ENCODE peak calls at places on chromosomes 2 and 18, in nine cellular contexts. One of them, this sample, is unnamed.

GRCh38 chr2:160269365-160269764 is 69.3 kb upstream of the ITGB6 start:
- DNase-seq in adrenal gland: peak; percentile 27
- DNase-seq in tibial nerve: no peak
- DNase-seq in transverse colon: no peak
- DNase-seq in keratinocyte: no peak
- DNase-seq in coronary artery: no peak
- DNase-seq in AG04450: no peak
- DNase-seq in substantia nigra: no peak
- DNase-seq in SK-N-MC: no peak
- DNase-seq in this sample: no peak

GRCh38 chr2:160324161-160324768 is 124.2 kb upstream of the ITGB6 start:
- DNase-seq in transverse colon: peak; percentile 55
- DNase-seq in SK-N-MC: no peak
- DNase-seq in coronary artery: no peak
- DNase-seq in keratinocyte: no peak
- DNase-seq in tibial nerve: peak; percentile 36
- DNase-seq in AG04450: no peak
- DNase-seq in substantia nigra: peak; percentile 1
- DNase-seq in adrenal gland: peak; percentile 77
- DNase-seq in this sample: peak; percentile 50

GRCh38 chr2:232502901-232503791 is 15.5 kb upstream of the ECEL1 start:
- DNase-seq in SK-N-MC: no peak
- DNase-seq in transverse colon: peak; percentile 14
- DNase-seq in tibial nerve: no peak
- DNase-seq in substantia nigra: peak; percentile 13
- DNase-seq in coronary artery: no peak
- DNase-seq in AG04450: no peak
- DNase-seq in keratinocyte: no peak
- DNase-seq in adrenal gland: peak; percentile 60
- DNase-seq in this sample: no peak

GRCh38 chr2:111071480-111072143 is 49.1 kb upstream of the BCL2L11 start:
- DNase-seq in tibial nerve: no peak
- DNase-seq in coronary artery: no peak
- DNase-seq in AG04450: peak; percentile 18
- DNase-seq in substantia nigra: no peak
- DNase-seq in SK-N-MC: no peak
- DNase-seq in keratinocyte: no peak
- DNase-seq in transverse colon: no peak
- DNase-seq in adrenal gland: peak; percentile 30
- DNase-seq in this sample: no peak

GRCh38 chr18:11689972-11690570 is 1.0 kb downstream of the GNAL start:
- DNase-seq in keratinocyte: no peak
- DNase-seq in substantia nigra: no peak
- DNase-seq in transverse colon: no peak
- DNase-seq in coronary artery: no peak
- DNase-seq in AG04450: no peak
- DNase-seq in tibial nerve: no peak
- DNase-seq in adrenal gland: no peak
- DNase-seq in SK-N-MC: peak; percentile 8
- DNase-seq in this sample: no peak

GRCh38 chr18:59084286-59084779 is 55.4 kb upstream of the SEC11C start:
- DNase-seq in keratinocyte: peak; percentile 15
- DNase-seq in transverse colon: peak; percentile 75
- DNase-seq in SK-N-MC: peak; percentile 86
- DNase-seq in substantia nigra: peak; percentile 59
- DNase-seq in tibial nerve: peak; percentile 35
- DNase-seq in AG04450: peak; percentile 34
- DNase-seq in adrenal gland: peak; percentile 76
- DNase-seq in coronary artery: no peak
- DNase-seq in this sample: peak; percentile 65

GRCh38 chr2:128298846-128299507 is 19.7 kb downstream of the HS6ST1 start:
- DNase-seq in adrenal gland: no peak
- DNase-seq in SK-N-MC: no peak
- DNase-seq in keratinocyte: no peak
- DNase-seq in coronary artery: no peak
- DNase-seq in substantia nigra: no peak
- DNase-seq in AG04450: no peak
- DNase-seq in tibial nerve: no peak
- DNase-seq in transverse colon: no peak
- DNase-seq in this sample: peak; percentile 4

GRCh38 chr2:9215680-9216079 is 9.1 kb downstream of the ASAP2 start:
- DNase-seq in keratinocyte: no peak
- DNase-seq in transverse colon: no peak
- DNase-seq in substantia nigra: no peak
- DNase-seq in coronary artery: no peak
- DNase-seq in tibial nerve: no peak
- DNase-seq in AG04450: no peak
- DNase-seq in SK-N-MC: no peak
- DNase-seq in adrenal gland: no peak
- DNase-seq in this sample: no peak

GRCh38 chr2:128310761-128311160 is 7.9 kb downstream of the HS6ST1 start:
- DNase-seq in adrenal gland: peak; percentile 24
- DNase-seq in transverse colon: no peak
- DNase-seq in tibial nerve: no peak
- DNase-seq in substantia nigra: no peak
- DNase-seq in keratinocyte: no peak
- DNase-seq in SK-N-MC: no peak
- DNase-seq in coronary artery: no peak
- DNase-seq in AG04450: no peak
- DNase-seq in this sample: no peak

GRCh38 chr2:63692002-63692606 is 103.3 kb downstream of the MDH1 start:
- DNase-seq in coronary artery: no peak
- DNase-seq in tibial nerve: no peak
- DNase-seq in transverse colon: no peak
- DNase-seq in SK-N-MC: peak; percentile 44
- DNase-seq in AG04450: no peak
- DNase-seq in keratinocyte: no peak
- DNase-seq in adrenal gland: peak; percentile 29
- DNase-seq in substantia nigra: no peak
- DNase-seq in this sample: no peak

GRCh38 chr18:21439453-21439852 is 161.1 kb downstream of the ESCO1 start:
- DNase-seq in coronary artery: no peak
- DNase-seq in substantia nigra: no peak
- DNase-seq in AG04450: peak; percentile 1
- DNase-seq in adrenal gland: no peak
- DNase-seq in tibial nerve: no peak
- DNase-seq in keratinocyte: peak; percentile 19
- DNase-seq in SK-N-MC: no peak
- DNase-seq in transverse colon: no peak
- DNase-seq in this sample: no peak

GRCh38 chr2:227285741-227286140 is 39.3 kb upstream of the MFF start:
- DNase-seq in SK-N-MC: no peak
- DNase-seq in tibial nerve: no peak
- DNase-seq in transverse colon: no peak
- DNase-seq in substantia nigra: no peak
- DNase-seq in coronary artery: no peak
- DNase-seq in adrenal gland: no peak
- DNase-seq in keratinocyte: no peak
- DNase-seq in AG04450: no peak
- DNase-seq in this sample: no peak

GRCh38 chr2:25323042-25323514 is 18.6 kb downstream of the DNMT3A start:
- DNase-seq in AG04450: no peak
- DNase-seq in substantia nigra: no peak
- DNase-seq in keratinocyte: no peak
- DNase-seq in transverse colon: no peak
- DNase-seq in adrenal gland: no peak
- DNase-seq in coronary artery: no peak
- DNase-seq in tibial nerve: no peak
- DNase-seq in SK-N-MC: no peak
- DNase-seq in this sample: peak; percentile 44

GRCh38 chr18:48342125-48342524 is 67.1 kb downstream of the ZBTB7C start:
- DNase-seq in tibial nerve: no peak
- DNase-seq in SK-N-MC: no peak
- DNase-seq in substantia nigra: peak; percentile 17
- DNase-seq in coronary artery: no peak
- DNase-seq in keratinocyte: no peak
- DNase-seq in transverse colon: no peak
- DNase-seq in adrenal gland: peak; percentile 59
- DNase-seq in AG04450: no peak
- DNase-seq in this sample: no peak

GRCh38 chr2:237967463-237967871 is 653 bp downstream of the UBE2F start:
- DNase-seq in transverse colon: peak; percentile 27
- DNase-seq in coronary artery: no peak
- DNase-seq in tibial nerve: no peak
- DNase-seq in keratinocyte: no peak
- DNase-seq in adrenal gland: peak; percentile 51
- DNase-seq in AG04450: no peak
- DNase-seq in SK-N-MC: no peak
- DNase-seq in substantia nigra: no peak
- DNase-seq in this sample: peak; percentile 71
- H3K27ac ChIP-seq in transverse colon: peak overlapping the region; percentile 68
- H3K27ac ChIP-seq in coronary artery: peak overlapping the region; percentile 24
- H3K27ac ChIP-seq in tibial nerve: peak overlapping the region; percentile 74
- H3K27ac ChIP-seq in keratinocyte: peak overlapping the region; percentile 61
- H3K27ac ChIP-seq in adrenal gland: no peak overlapping the region
- H3K27ac ChIP-seq in AG04450: no peak overlapping the region
- H3K27ac ChIP-seq in SK-N-MC: no peak overlapping the region
- H3K27ac ChIP-seq in substantia nigra: peak overlapping the region; percentile 68
- H3K27ac ChIP-seq in this sample: peak overlapping the region; percentile 71

GRCh38 chr2:192410319-192410718 is 215.6 kb upstream of the TMEFF2 start:
- DNase-seq in SK-N-MC: no peak
- DNase-seq in AG04450: no peak
- DNase-seq in transverse colon: no peak
- DNase-seq in adrenal gland: no peak
- DNase-seq in tibial nerve: no peak
- DNase-seq in substantia nigra: no peak
- DNase-seq in coronary artery: no peak
- DNase-seq in keratinocyte: no peak
- DNase-seq in this sample: no peak
- H3K27ac ChIP-seq in SK-N-MC: no peak overlapping the region
- H3K27ac ChIP-seq in AG04450: no peak overlapping the region
- H3K27ac ChIP-seq in transverse colon: no peak overlapping the region
- H3K27ac ChIP-seq in adrenal gland: no peak overlapping the region
- H3K27ac ChIP-seq in tibial nerve: no peak overlapping the region
- H3K27ac ChIP-seq in substantia nigra: no peak overlapping the region
- H3K27ac ChIP-seq in coronary artery: no peak overlapping the region
- H3K27ac ChIP-seq in keratinocyte: no peak overlapping the region
- H3K27ac ChIP-seq in this sample: no peak overlapping the region

DNA sequence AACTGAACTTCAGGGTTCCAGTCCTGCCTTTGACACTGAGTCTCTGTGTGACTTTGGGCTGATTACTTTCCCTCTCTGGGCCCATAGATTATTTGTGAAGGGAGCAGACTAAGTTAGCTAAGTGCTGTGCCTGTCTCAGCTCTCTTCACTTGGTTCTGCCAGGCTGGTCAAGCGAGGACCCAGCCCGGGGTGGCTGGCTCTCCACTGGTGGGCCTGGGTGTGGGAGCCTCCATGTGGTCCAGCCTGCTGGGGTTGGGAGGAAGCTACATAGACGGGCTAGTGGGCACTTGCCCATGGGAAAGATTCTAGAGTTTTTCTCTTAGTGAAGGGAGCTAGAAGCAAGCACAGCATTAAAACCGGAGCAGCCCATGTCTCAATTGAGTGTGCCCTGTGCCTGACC is 59.0 kb downstream of the DYSF start:
- DNase-seq in keratinocyte: no peak
- DNase-seq in transverse colon: no peak
- DNase-seq in SK-N-MC: no peak
- DNase-seq in AG04450: no peak
- DNase-seq in adrenal gland: no peak
- DNase-seq in coronary artery: no peak
- DNase-seq in tibial nerve: no peak
- DNase-seq in substantia nigra: no peak
- DNase-seq in this sample: no peak
- H3K27ac ChIP-seq in keratinocyte: no peak overlapping the region
- H3K27ac ChIP-seq in transverse colon: no peak overlapping the region
- H3K27ac ChIP-seq in SK-N-MC: no peak overlapping the region
- H3K27ac ChIP-seq in AG04450: no peak overlapping the region
- H3K27ac ChIP-seq in adrenal gland: no peak overlapping the region
- H3K27ac ChIP-seq in coronary artery: no peak overlapping the region
- H3K27ac ChIP-seq in tibial nerve: no peak overlapping the region
- H3K27ac ChIP-seq in substantia nigra: no peak overlapping the region
- H3K27ac ChIP-seq in this sample: no peak overlapping the region

GRCh38 chr2:190214434-190215194 is 105.0 kb downstream of the HIBCH start:
- DNase-seq in coronary artery: no peak
- DNase-seq in substantia nigra: no peak
- DNase-seq in transverse colon: no peak
- DNase-seq in tibial nerve: no peak
- DNase-seq in SK-N-MC: no peak
- DNase-seq in AG04450: no peak
- DNase-seq in adrenal gland: no peak
- DNase-seq in keratinocyte: no peak
- DNase-seq in this sample: no peak

GRCh38 chr2:190210471-190210870 is 109.2 kb downstream of the HIBCH start:
- DNase-seq in SK-N-MC: no peak
- DNase-seq in coronary artery: no peak
- DNase-seq in tibial nerve: no peak
- DNase-seq in AG04450: no peak
- DNase-seq in adrenal gland: no peak
- DNase-seq in substantia nigra: no peak
- DNase-seq in transverse colon: no peak
- DNase-seq in keratinocyte: no peak
- DNase-seq in this sample: no peak

GRCh38 chr2:190216829-190217228 is 102.8 kb downstream of the HIBCH start:
- DNase-seq in AG04450: no peak
- DNase-seq in SK-N-MC: no peak
- DNase-seq in keratinocyte: no peak
- DNase-seq in tibial nerve: no peak
- DNase-seq in transverse colon: peak; percentile 33
- DNase-seq in coronary artery: no peak
- DNase-seq in adrenal gland: peak; percentile 50
- DNase-seq in substantia nigra: peak; percentile 5
- DNase-seq in this sample: peak; percentile 24

GRCh38 chr2:190215620-190216019 is 104.0 kb downstream of the HIBCH start:
- DNase-seq in transverse colon: no peak
- DNase-seq in coronary artery: no peak
- DNase-seq in tibial nerve: no peak
- DNase-seq in AG04450: no peak
- DNase-seq in adrenal gland: no peak
- DNase-seq in SK-N-MC: no peak
- DNase-seq in keratinocyte: no peak
- DNase-seq in substantia nigra: no peak
- DNase-seq in this sample: no peak

DNA sequence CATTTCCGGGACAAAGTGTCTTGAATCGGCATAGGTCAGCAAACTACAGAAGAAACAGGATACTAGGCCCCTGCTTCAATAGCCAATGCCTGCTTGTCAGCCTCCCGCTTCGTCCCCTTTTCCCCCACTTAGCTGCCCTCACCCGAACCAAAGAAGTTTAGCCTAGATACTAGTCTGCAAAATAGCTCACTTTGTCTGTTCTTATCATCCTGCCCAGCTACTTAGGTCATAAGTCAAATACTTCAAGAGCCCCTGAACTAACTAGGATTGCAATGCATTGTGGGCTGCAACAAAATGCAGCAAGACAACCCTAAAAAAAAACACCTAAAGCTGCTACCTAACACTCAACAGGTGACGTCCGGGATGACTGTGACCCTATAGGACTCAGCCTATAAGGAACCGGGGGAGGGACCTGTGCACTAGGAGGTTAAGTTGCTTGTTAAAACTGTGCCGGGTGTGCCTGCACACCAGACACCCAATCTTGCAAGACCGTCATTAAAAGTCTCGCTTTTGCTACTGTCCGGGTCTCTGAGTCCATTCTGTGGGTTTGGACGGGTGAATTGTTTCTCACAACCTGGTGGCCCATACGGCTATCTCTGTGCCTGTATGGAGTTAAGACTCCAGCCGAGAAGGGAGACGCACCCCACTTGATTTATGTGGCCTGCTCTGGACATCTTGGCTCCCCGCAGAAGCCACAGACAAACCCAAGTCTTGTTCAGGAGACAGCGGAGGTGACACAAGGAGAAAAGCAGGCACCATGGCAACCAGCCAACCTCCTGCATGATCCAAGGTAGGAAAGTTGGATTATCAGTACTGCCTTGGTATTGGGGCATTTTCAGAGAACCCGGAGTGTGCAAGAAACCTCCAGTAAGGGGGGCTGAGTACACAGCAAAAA is 105.9 kb downstream of the HIBCH start:
- DNase-seq in transverse colon: no peak
- DNase-seq in keratinocyte: no peak
- DNase-seq in adrenal gland: peak; percentile 40
- DNase-seq in SK-N-MC: no peak
- DNase-seq in substantia nigra: no peak
- DNase-seq in coronary artery: no peak
- DNase-seq in AG04450: no peak
- DNase-seq in tibial nerve: peak; percentile 21
- DNase-seq in this sample: no peak
- H3K27ac ChIP-seq in transverse colon: no peak overlapping the region
- H3K27ac ChIP-seq in keratinocyte: no peak overlapping the region
- H3K27ac ChIP-seq in adrenal gland: no peak overlapping the region
- H3K27ac ChIP-seq in SK-N-MC: no peak overlapping the region
- H3K27ac ChIP-seq in substantia nigra: no peak overlapping the region
- H3K27ac ChIP-seq in coronary artery: no peak overlapping the region
- H3K27ac ChIP-seq in AG04450: no peak overlapping the region
- H3K27ac ChIP-seq in tibial nerve: no peak overlapping the region
- H3K27ac ChIP-seq in this sample: no peak overlapping the region

This sample was measured in psoas muscle.